ENCODE peak calls at places on chromosomes 3 and 15, in four cellular contexts. E is fibroblast of mammary gland, J is AG10803, H is foreskin fibroblast. D is an unnamed sample.

GRCh38 chr15:85379403-85380131 is 836 bp upstream of the AKAP13 start:
- DNase-seq in H (no peak), E (no peak), J (peak), D (no peak)

GRCh38 chr15:55685292-55685691 is 57.7 kb downstream of the PRTG start:
- DNase-seq in E (peak), H (peak), J (peak), D (peak)

GRCh38 chr3:156218353-156218744 is 98.0 kb downstream of the KCNAB1 start:
- DNase-seq in E (peak), H (no peak), J (no peak), D (no peak)

GRCh38 chr15:100218411-100218810 is 123.4 kb downstream of the ADAMTS17 start:
- DNase-seq in H (no peak), J (no peak), E (no peak), D (no peak)

GRCh38 chr15:74461847-74462511 is 1.0 kb upstream of the UBL7 start:
- DNase-seq in E (no peak), J (no peak), H (no peak), D (no peak)

GRCh38 chr3:9231488-9231887 is 18.0 kb downstream of the SRGAP3 start:
- DNase-seq in E (no peak), J (no peak), H (no peak), D (no peak)

GRCh38 chr15:91491131-91491950 is 362.2 kb upstream of the SLCO3A1 start:
- DNase-seq in J (peak), H (no peak), E (peak), D (no peak)

GRCh38 chr15:73258271-73259108 is 110.3 kb downstream of the HCN4 start:
- DNase-seq in E (no peak), J (no peak), H (no peak), D (no peak)

GRCh38 chr15:90557651-90558084 is 27.9 kb downstream of the CRTC3 start:
- DNase-seq in J (peak), E (peak), H (no peak), D (no peak)

GRCh38 chr3:144622845-144623244 is 651.2 kb downstream of the DIPK2A start:
- DNase-seq in H (no peak), J (no peak), E (no peak), D (no peak)

GRCh38 chr3:10428393-10429091 is 76.8 kb downstream of the ATP2B2 start:
- DNase-seq in J (no peak), H (no peak), E (no peak), D (no peak)

GRCh38 chr15:68085052-68085451 is 30.9 kb downstream of the PIAS1 start:
- DNase-seq in H (no peak), E (no peak), J (peak), D (no peak)

GRCh38 chr3:59769132-59769531 is 719.3 kb upstream of the CFAP20DC start:
- DNase-seq in H (no peak), E (no peak), J (no peak), D (no peak)

GRCh38 chr3:63807901-63808589 is 11.1 kb upstream of the C3orf49 start:
- DNase-seq in H (no peak), E (no peak), J (no peak), D (no peak)

GRCh38 chr15:54594115-54594514 is 602.6 kb downstream of the RSL24D1 start:
- DNase-seq in E (no peak), J (no peak), H (no peak), D (no peak)
- H3K4me3 ChIP-seq in E (no peak), J (no peak), H (no peak), D (no peak)

GRCh38 chr15:78266806-78267205 is 2.4 kb downstream of the DNAJA4 start:
- DNase-seq in E (no peak), J (no peak), H (no peak), D (no peak)
- H3K4me3 ChIP-seq in E (no peak), J (no peak), H (no peak), D (no peak)

DNA sequence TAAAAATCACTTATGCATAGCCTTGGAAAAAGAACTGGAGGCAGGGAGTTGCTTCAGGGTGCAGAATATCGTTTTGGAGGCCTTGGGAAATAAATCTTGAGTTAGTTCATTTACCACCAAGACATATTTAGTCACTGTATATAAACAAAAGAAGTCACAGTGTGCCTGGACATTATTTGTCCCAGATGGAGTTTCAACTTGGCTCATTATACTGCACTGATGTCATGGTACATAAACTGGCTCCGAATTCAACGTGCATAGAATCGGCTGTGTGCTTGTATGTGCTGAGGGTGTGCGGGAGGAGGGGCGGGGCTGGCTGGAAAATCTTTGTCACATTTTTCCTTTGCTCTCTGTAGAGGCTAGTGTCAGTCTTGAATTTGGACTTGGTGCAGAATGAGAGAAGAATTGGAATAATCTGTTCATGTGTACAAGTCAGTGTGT is 86.6 kb downstream of the FNDC3B start:
- DNase-seq in J (peak), E (peak), H (peak), D (no peak)
- H3K4me3 ChIP-seq in J (no peak), E (no peak), H (no peak), D (no peak)

DNA sequence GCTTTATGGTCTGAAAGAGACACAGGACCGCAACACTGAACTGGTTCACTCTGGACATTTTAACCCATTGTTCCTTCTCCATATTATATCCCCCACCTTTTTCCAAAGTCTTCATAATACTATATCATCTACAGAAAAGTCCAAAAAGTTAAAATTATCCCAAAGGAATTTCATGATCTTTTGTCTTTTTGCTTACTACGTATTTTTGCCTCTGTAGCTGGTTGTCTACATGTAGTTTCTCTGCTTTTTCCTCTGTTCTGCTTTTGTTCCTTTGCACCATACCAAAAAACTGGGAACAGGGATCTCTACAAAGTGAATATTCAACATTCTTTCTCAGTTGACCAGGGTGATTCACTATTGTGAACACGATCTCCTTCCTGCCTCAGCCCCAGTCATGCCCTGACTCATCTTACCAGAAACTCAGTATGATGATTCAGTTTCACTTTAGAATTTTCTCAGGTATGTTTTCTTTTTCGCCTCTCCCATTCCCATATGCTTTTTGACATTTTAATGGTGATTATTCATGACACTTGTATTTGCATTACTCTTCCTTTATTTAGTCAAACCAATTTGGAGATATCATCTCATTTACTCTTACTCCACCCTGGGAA is 14.4 kb downstream of the EMC4 start:
- DNase-seq in H (peak), J (peak), E (peak), D (peak)
- H3K4me3 ChIP-seq in H (no peak), J (peak), E (no peak), D (no peak)

DNA sequence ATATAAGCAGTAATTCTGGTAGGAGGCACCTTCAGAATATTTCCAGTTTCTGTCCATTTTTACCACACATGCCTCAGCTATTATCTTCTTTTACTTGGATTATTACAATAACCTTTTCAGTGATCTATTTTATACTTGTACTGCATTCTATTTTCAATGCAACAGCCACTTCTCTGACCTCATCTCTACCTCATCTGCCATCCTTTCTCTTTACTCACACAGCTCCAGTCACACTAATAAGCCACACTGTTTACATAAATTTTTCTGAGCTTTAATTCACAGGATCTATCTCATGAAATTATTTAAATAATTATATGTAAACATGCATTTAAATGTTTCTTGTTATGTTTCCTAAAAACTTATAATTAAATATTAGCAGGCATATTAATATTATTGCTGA is 47.3 kb upstream of the BCHE start:
- DNase-seq in H (no peak), J (no peak), E (no peak), D (no peak)
- H3K4me3 ChIP-seq in H (no peak), J (no peak), E (no peak), D (no peak)

GRCh38 chr3:53162672-53163458 is 1.9 kb downstream of the PRKCD start:
- DNase-seq in E (peak), H (no peak), J (peak), D (no peak)
- H3K4me3 ChIP-seq in E (peak), H (peak), J (peak), D (peak)

DNA sequence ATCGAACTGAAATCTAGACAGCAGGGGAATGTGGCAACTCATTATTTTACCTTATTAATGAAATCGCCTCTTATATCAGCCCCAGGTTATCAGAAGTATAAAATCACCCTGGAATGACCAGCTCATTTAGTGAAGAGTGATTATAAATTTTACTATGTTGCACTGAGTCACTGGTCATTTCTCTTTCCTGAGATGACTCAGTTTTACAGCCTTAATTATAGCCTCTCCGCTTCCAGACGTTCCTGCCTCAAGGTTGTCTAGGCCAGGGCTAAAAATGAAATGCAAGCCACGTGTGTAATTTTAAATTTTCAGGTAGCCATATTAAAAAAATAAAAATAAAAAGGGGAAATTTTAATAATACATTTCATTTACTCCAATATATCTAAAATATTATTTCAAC is 33.3 kb downstream of the DET1 start:
- DNase-seq in H (peak), E (peak), J (peak), D (peak)
- H3K4me3 ChIP-seq in H (no peak), E (no peak), J (no peak), D (no peak)

GRCh38 chr3:113128386-113129015 is 82.9 kb upstream of the BOC start:
- DNase-seq in H (no peak), J (no peak), E (peak), D (no peak)
- H3K4me3 ChIP-seq in H (no peak), J (no peak), E (no peak), D (no peak)

GRCh38 chr3:127779747-127780146 is 42.6 kb downstream of the MGLL start:
- DNase-seq in J (no peak), H (no peak), E (no peak), D (no peak)
- H3K4me3 ChIP-seq in J (no peak), H (no peak), E (no peak), D (no peak)

DNA sequence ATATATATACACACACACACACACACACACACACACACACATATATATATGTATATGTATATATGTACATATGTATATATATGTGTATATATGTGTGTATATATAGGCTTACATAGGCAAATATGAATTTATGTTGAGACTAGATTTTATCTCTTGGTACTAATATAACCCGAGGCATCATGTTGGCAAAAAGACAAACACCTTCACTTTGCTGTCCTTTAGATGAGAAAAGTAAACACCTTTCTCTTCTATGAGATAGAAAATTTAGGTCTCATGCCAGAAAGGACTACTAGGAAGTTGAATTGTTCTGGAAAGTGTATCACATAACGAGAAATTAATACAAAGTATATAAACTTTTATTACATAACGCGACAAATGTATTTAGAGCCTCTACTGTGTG is 19.6 kb upstream of the LEO1 start:
- DNase-seq in H (no peak), J (no peak), E (no peak), D (no peak)
- H3K4me3 ChIP-seq in H (no peak), J (no peak), E (no peak), D (no peak)

D was measured in AG09309.